ENCODE peak calls at places on chromosomes 4 and X, in ten cellular contexts. V is ovary, A is foreskin fibroblast, B is mesothelial cell of epicardium, F is foreskin keratinocyte, G is right lobe of liver, U is breast epithelium, M is HFFc6, X is testis, Z is GM12878. E is an unnamed sample.

GRCh38 chr4:112517067-112517588 is 1.1 kb upstream of the NEUROG2 start:
- DNase-seq in F (no peak), U (no peak), B (no peak), A (peak), M (no peak), X (no peak), Z (peak), V (no peak), G (no peak), E (peak)

GRCh38 chr4:139559095-139559490 is 3.1 kb upstream of the SETD7 start:
- DNase-seq in A (no peak), V (no peak), X (no peak), F (no peak), M (no peak), G (peak), Z (no peak), B (no peak), U (no peak), E (no peak)

GRCh38 chrX:10579753-10580060 is 40.7 kb downstream of the MID1 start:
- DNase-seq in X (no peak), B (no peak), A (peak), F (no peak), U (no peak), V (no peak), Z (no peak), M (no peak), G (no peak), E (no peak)

GRCh38 chr4:95732061-95732460 is 107.8 kb upstream of the PDHA2 start:
- DNase-seq in F (no peak), U (no peak), A (no peak), X (no peak), B (no peak), G (no peak), V (no peak), Z (no peak), M (no peak), E (no peak)

GRCh38 chrX:140762061-140762460 is 52.5 kb downstream of the LINC00632 start:
- DNase-seq in M (peak), B (peak), G (peak), X (peak), U (no peak), Z (no peak), V (peak), A (peak), F (no peak), E (peak)

GRCh38 chr4:79650794-79651431 is 242.9 kb upstream of the GK2 start:
- DNase-seq in B (no peak), F (peak), V (no peak), M (no peak), X (no peak), G (no peak), A (peak), Z (no peak), U (no peak), E (no peak)

GRCh38 chr4:43471950-43472349 is 579.4 kb downstream of the GRXCR1 start:
- DNase-seq in V (no peak), B (no peak), U (no peak), Z (no peak), F (no peak), M (no peak), A (no peak), X (no peak), G (no peak), E (no peak)

GRCh38 chrX:95629737-95630136 is 1054.9 kb upstream of the DIAPH2 start:
- DNase-seq in V (no peak), U (no peak), A (no peak), F (no peak), X (no peak), G (no peak), B (no peak), M (no peak), Z (no peak), E (no peak)

GRCh38 chrX:9464435-9465371 is at the start of gene TBL1X:
- DNase-seq in M (peak), Z (no peak), X (peak), F (no peak), U (no peak), A (peak), G (peak), V (peak), B (peak), E (peak)

GRCh38 chrX:97740886-97741285 is 857.2 kb downstream of the RPA4 start:
- DNase-seq in U (no peak), Z (no peak), F (no peak), G (no peak), V (no peak), M (peak), B (no peak), X (no peak), A (no peak), E (no peak)

GRCh38 chr4:86594559-86595425 is 677 bp downstream of the PTPN13 start:
- DNase-seq in X (peak), B (peak), M (peak), G (no peak), F (peak), A (peak), Z (no peak), V (peak), U (no peak), E (peak)

GRCh38 chrX:21398424-21398823 is 24.2 kb downstream of the CNKSR2 start:
- DNase-seq in M (no peak), F (no peak), Z (no peak), U (no peak), G (no peak), B (no peak), A (no peak), X (no peak), V (no peak), E (no peak)

GRCh38 chr4:123856689-123857545 is 460.3 kb downstream of the SPRY1 start:
- DNase-seq in U (no peak), A (peak), X (peak), G (no peak), F (no peak), V (peak), M (peak), Z (no peak), B (no peak), E (peak)

GRCh38 chr4:153036931-153037330 is 100.8 kb downstream of the FHDC1 start:
- DNase-seq in F (no peak), M (no peak), U (no peak), G (no peak), X (no peak), Z (no peak), B (no peak), A (no peak), V (no peak), E (no peak)

GRCh38 chrX:13659057-13659456 is 6.1 kb downstream of the TCEANC start:
- DNase-seq in F (peak), M (peak), B (no peak), V (no peak), G (no peak), X (no peak), A (peak), Z (no peak), U (no peak), E (no peak)

GRCh38 chrX:150200820-150201287 is 162.3 kb upstream of the MAMLD1 start:
- DNase-seq in F (peak), M (peak), V (peak), A (peak), G (peak), X (peak), B (peak), Z (peak), U (peak), E (no peak)

GRCh38 chrX:23667239-23668177 is at the start of gene PRDX4:
- DNase-seq in V (peak), B (peak), A (peak), Z (peak), U (peak), G (peak), F (peak), X (peak), M (peak), E (peak)

GRCh38 chrX:40580537-40581332 is at the start of gene ATP6AP2:
- DNase-seq in F (peak), M (peak), U (peak), Z (peak), B (peak), A (peak), X (peak), G (peak), V (peak), E (peak)

GRCh38 chrX:72545990-72546389 is 26.7 kb downstream of the HDAC8 start:
- DNase-seq in V (no peak), U (no peak), B (no peak), A (no peak), M (no peak), X (no peak), Z (no peak), F (no peak), G (no peak), E (no peak)

GRCh38 chr4:48665555-48666186 is 114.4 kb downstream of the FRYL start:
- DNase-seq in B (no peak), F (peak), G (no peak), V (no peak), Z (no peak), A (no peak), U (no peak), M (peak), X (no peak), E (no peak)

GRCh38 chrX:133418588-133418987 is 3.3 kb upstream of the GPC4 start:
- DNase-seq in X (no peak), V (no peak), Z (no peak), U (no peak), B (no peak), F (no peak), A (no peak), M (no peak), G (no peak), E (no peak)
- TF ChIP-seq CTCF in X (no peak), V (no peak), Z (no peak), U (no peak), B (no peak), F (no peak), A (no peak), M (no peak), G (no peak), E (no peak)

GRCh38 chr4:16270654-16271328 is 44.5 kb upstream of the TAPT1 start:
- DNase-seq in V (no peak), G (no peak), A (peak), Z (no peak), F (no peak), U (no peak), X (no peak), B (no peak), M (no peak), E (peak)
- TF ChIP-seq CTCF in V (no peak), G (peak), A (peak), Z (no peak), F (peak), U (no peak), X (no peak), B (no peak), M (peak), E (no peak)

GRCh38 chr4:6892190-6892908 is 17.3 kb upstream of the TBC1D14 start:
- DNase-seq in V (no peak), U (no peak), F (no peak), X (peak), A (peak), G (peak), B (no peak), Z (no peak), M (peak), E (peak)
- TF ChIP-seq CTCF in V (no peak), U (no peak), F (peak), X (no peak), A (no peak), G (peak), B (no peak), Z (peak), M (peak), E (no peak)

DNA sequence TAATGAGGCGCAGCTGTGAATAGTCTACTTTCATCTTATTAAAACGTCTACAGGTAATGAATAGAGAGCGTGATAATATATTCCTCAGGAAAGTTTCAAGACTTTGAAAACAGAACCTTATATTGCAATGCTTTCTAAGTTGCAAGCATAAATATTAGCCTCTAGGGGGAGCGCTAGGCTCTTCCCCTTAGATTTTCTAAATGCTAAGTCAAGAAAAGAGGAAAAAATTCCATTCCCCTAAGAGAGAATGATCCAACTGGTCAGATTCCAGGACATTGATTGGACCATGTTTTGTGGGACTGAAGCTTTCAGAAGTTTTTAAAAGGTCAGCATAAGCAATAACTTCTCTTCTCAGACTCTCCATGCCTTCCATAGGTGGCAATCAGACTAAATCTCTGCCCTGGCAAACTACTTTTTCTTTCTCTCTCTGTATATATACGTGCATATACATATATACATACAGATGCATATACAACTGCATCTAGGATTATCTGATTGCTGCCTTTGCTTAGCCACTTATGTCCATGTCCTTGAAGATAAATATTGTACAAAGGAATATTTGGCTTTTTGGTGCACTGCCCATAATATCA is 492.9 kb downstream of the INPP4B start:
- DNase-seq in B (no peak), M (peak), F (no peak), A (peak), Z (no peak), G (no peak), X (peak), V (no peak), U (no peak), E (no peak)
- TF ChIP-seq CTCF in B (peak), M (peak), F (peak), A (peak), Z (peak), G (peak), X (peak), V (peak), U (peak), E (peak)

DNA sequence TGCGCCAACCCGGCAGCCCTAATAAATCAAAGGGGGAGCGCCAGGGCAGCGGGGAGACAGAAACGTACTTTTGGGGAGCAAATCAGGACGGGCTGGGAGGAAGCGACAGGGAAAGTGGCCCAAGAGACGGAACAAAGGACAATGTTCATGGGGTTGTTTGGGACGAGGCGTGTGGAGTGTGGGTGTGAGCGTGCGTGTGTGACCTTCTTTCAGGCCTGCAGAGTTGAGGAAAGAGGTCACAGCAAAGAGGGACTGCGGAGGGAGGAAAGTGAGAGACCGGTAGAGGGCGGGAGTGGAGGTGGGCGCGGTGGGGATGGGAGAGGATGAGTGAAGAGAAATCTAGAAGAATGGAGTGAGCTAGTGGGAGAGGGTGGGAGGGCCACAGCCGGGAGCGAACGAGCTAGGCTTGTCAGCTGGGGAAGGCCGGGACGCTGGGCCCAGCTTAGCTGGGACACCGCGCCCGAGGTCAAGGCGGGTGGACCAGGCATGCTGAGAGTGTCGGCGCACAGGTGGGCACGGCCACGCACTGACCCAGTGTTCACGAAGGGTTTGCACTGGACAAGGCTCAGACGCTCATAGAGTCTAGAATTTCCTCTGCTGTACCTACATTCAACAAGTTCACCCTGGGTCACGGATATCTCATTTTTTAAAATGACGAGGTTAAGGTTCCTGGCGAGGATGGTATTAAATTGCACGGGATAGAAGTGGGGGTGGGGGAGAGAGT is 14.7 kb upstream of the PITX2 start:
- DNase-seq in V (no peak), G (no peak), M (no peak), Z (no peak), B (peak), X (no peak), F (no peak), A (no peak), U (no peak), E (peak)
- TF ChIP-seq CTCF in V (no peak), G (no peak), M (peak), Z (no peak), B (peak), X (no peak), F (peak), A (peak), U (no peak), E (peak)

GRCh38 chr4:140904904-140905303 is 148.7 kb upstream of the TBC1D9 start:
- DNase-seq in F (no peak), G (no peak), X (peak), U (no peak), M (no peak), V (no peak), B (no peak), Z (no peak), A (no peak), E (no peak)
- TF ChIP-seq CTCF in F (no peak), G (no peak), X (no peak), U (no peak), M (no peak), V (no peak), B (no peak), Z (no peak), A (no peak), E (no peak)

DNA sequence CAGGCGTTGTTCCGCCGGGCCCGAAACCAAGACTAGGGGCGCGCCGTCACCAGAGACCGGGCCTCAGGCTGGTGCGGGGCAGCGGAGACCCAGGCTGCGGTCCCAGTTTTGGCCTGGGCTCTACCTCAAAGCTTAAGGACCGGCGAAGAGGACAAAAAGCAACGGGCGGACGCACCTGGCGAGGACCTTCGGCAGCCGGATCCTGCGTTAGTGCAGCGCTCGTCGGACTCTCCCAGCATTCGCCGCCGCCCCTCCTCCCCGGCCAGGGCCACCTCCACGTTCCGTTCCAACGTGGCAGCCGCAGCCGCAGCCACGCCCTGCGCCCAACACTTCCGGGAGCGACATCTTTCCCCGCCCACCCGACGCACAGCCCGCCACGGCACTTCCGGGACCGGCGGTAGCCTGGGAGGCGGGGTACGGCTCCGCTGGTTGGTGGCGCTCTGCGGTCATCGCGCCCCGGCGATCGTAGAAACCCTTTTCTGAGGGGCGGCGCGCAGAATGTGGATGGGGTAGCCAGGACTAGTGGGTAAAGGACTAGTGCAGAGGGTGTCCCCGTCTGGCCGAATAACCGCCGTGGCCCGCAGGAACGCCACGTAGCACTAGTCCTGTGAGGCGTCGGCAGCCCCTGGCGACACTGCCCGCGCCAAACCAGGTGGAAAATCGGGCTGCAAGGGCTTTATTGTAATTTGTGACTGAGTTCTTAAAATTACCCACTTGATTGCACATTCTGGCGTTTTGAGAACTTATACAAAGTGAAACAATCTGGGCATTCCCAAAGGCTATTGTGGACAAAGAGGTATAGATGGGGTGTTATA is at the start of gene SEC31A:
- DNase-seq in Z (peak), F (peak), X (peak), B (peak), U (peak), M (peak), V (peak), G (peak), A (peak), E (peak)
- TF ChIP-seq CTCF in Z (peak), F (peak), X (no peak), B (no peak), U (peak), M (peak), V (no peak), G (peak), A (no peak), E (no peak)

DNA sequence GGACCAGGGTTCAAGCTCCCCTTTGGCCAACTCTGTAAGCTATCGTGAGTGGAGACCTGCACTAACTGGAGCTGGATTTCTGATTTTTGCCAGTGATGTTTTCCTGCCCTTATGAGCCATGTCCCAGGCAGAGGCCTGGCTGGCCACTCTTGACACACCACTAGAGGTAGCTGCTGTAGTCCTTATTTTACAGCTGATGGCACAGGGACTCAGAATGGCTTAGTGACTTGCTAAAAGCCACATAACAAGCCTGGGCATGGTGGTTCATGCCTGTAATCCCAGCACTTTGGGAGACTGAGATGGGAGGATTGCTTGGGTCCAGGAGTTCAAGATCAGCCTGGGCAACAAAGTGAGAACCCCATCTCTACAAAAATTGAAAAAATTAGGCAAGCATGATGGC is 33.4 kb downstream of the CYTL1 start:
- DNase-seq in U (no peak), B (no peak), X (no peak), V (no peak), A (peak), G (no peak), F (no peak), Z (no peak), M (peak), E (no peak)
- TF ChIP-seq CTCF in U (no peak), B (no peak), X (no peak), V (no peak), A (peak), G (no peak), F (peak), Z (no peak), M (peak), E (no peak)

DNA sequence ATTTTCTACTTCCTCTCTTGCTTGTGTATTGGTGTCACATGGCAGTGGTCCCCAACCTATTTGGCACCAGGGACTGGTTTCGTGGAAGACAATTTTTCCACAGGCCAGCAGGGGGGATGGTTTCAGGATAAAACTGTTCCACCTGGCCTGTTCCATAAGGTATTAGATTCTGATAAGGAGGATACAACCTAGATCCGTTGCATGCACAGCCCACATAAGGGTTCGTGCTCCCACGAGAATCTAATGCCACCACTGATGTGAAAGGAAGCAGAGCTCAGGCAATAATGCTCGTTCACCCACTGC is 38.3 kb downstream of the SEC31A start:
- DNase-seq in X (no peak), G (no peak), A (no peak), Z (no peak), M (no peak), V (no peak), U (no peak), B (no peak), F (no peak), E (no peak)
- TF ChIP-seq CTCF in X (no peak), G (no peak), A (no peak), Z (no peak), M (no peak), V (no peak), U (no peak), B (no peak), F (no peak), E (no peak)